ENCODE peak calls at places on chromosomes 11 and 22, in six cellular contexts. G is right cardiac atrium; W is CD8-positive, alpha-beta T cell; L is NCI-H460; U is SHP77 treated with DMSO at 0.1 percent for 48 hours; F is neuronal stem cell. M is an unnamed sample.

GRCh38 chr22:23266780-23267179 is 86.5 kb downstream of the BCR start:
- DNase-seq in L (no peak), U (no peak), F (no peak), G (no peak), W (no peak), M (no peak)

GRCh38 chr11:6214530-6214929 is 9.2 kb downstream of the C11orf42 start:
- DNase-seq in F (no peak), L (no peak), U (no peak), G (no peak), W (no peak), M (no peak)

GRCh38 chr11:2830886-2831285 is 54.7 kb downstream of the CDKN1C start:
- DNase-seq in U (no peak), W (no peak), F (no peak), L (no peak), G (no peak), M (no peak)

GRCh38 chr22:35275580-35275979 is 18.3 kb downstream of the HMGXB4 start:
- DNase-seq in G (no peak), W (no peak), L (no peak), F (no peak), U (no peak), M (no peak)

GRCh38 chr22:46072981-46073682 is 77.2 kb upstream of the PPARA start:
- DNase-seq in U (no peak), W (no peak), F (no peak), G (peak), L (no peak), M (no peak)

GRCh38 chr11:134238956-134239355 is 14.2 kb downstream of the THYN1 start:
- DNase-seq in U (no peak), W (no peak), F (no peak), G (no peak), L (no peak), M (no peak)

GRCh38 chr11:44632466-44633123 is 67.1 kb downstream of the CD82 start:
- DNase-seq in G (no peak), U (no peak), W (peak), F (no peak), L (peak), M (no peak)

GRCh38 chr11:11186249-11186648 is 166.8 kb downstream of the CSNK2A3 start:
- DNase-seq in L (no peak), W (no peak), G (no peak), F (no peak), U (no peak), M (no peak)

GRCh38 chr11:72678524-72678923 is 4.3 kb upstream of the PDE2A start:
- DNase-seq in G (no peak), W (no peak), F (no peak), L (no peak), U (no peak), M (no peak)

M was measured in thoracic aorta.